ENCODE peak calls at places on chromosome 6, in seven cellular contexts. One of them, this sample, is unnamed.

GRCh38 chr6:98834060-98835031 is at the start of gene POU3F2:
- DNase-seq in naive thymus-derived CD4-positive, alpha-beta T cell: peak
- DNase-seq in GM19239: peak
- DNase-seq in AG04450: peak
- DNase-seq in activated T-helper 1 cell treated with anti-CD3 and anti-CD28 coated beads, Interleukin-12 subunit alpha, Interleukin-12 subunit beta, Interleukin-2, Interleukin-4 antibody, amounts not matched to agents 30 ng/mL and 10 ng/mL and 1 ng/mL, durations not matched to agents 14 hours and 24 hours and 36 hours: peak
- DNase-seq in memory B cell: no peak
- DNase-seq in GDM1: no peak
- DNase-seq in this sample: peak

GRCh38 chr6:15956205-15957106 is 172.4 kb upstream of the MYLIP start:
- DNase-seq in naive thymus-derived CD4-positive, alpha-beta T cell: no peak
- DNase-seq in GM19239: no peak
- DNase-seq in AG04450: no peak
- DNase-seq in activated T-helper 1 cell treated with anti-CD3 and anti-CD28 coated beads, Interleukin-12 subunit alpha, Interleukin-12 subunit beta, Interleukin-2, Interleukin-4 antibody, amounts not matched to agents 30 ng/mL and 10 ng/mL and 1 ng/mL, durations not matched to agents 14 hours and 24 hours and 36 hours: no peak
- DNase-seq in memory B cell: no peak
- DNase-seq in GDM1: no peak
- DNase-seq in this sample: no peak

GRCh38 chr6:130779658-130780033 is 47.6 kb upstream of the SMLR1 start:
- DNase-seq in naive thymus-derived CD4-positive, alpha-beta T cell: no peak
- DNase-seq in GM19239: no peak
- DNase-seq in AG04450: no peak
- DNase-seq in activated T-helper 1 cell treated with anti-CD3 and anti-CD28 coated beads, Interleukin-12 subunit alpha, Interleukin-12 subunit beta, Interleukin-2, Interleukin-4 antibody, amounts not matched to agents 30 ng/mL and 10 ng/mL and 1 ng/mL, durations not matched to agents 14 hours and 24 hours and 36 hours: no peak
- DNase-seq in memory B cell: no peak
- DNase-seq in GDM1: no peak
- DNase-seq in this sample: no peak

GRCh38 chr6:139485742-139486475 is 111.5 kb upstream of the CITED2 start:
- DNase-seq in naive thymus-derived CD4-positive, alpha-beta T cell: no peak
- DNase-seq in GM19239: no peak
- DNase-seq in AG04450: no peak
- DNase-seq in activated T-helper 1 cell treated with anti-CD3 and anti-CD28 coated beads, Interleukin-12 subunit alpha, Interleukin-12 subunit beta, Interleukin-2, Interleukin-4 antibody, amounts not matched to agents 30 ng/mL and 10 ng/mL and 1 ng/mL, durations not matched to agents 14 hours and 24 hours and 36 hours: no peak
- DNase-seq in memory B cell: no peak
- DNase-seq in GDM1: no peak
- DNase-seq in this sample: no peak

GRCh38 chr6:31478186-31478950 is 19.6 kb upstream of the MICB start:
- DNase-seq in naive thymus-derived CD4-positive, alpha-beta T cell: no peak
- DNase-seq in GM19239: no peak
- DNase-seq in AG04450: no peak
- DNase-seq in activated T-helper 1 cell treated with anti-CD3 and anti-CD28 coated beads, Interleukin-12 subunit alpha, Interleukin-12 subunit beta, Interleukin-2, Interleukin-4 antibody, amounts not matched to agents 30 ng/mL and 10 ng/mL and 1 ng/mL, durations not matched to agents 14 hours and 24 hours and 36 hours: no peak
- DNase-seq in memory B cell: no peak
- DNase-seq in GDM1: no peak
- DNase-seq in this sample: no peak

GRCh38 chr6:139161817-139162284 is 27.0 kb downstream of the HECA start:
- DNase-seq in naive thymus-derived CD4-positive, alpha-beta T cell: peak
- DNase-seq in GM19239: peak
- DNase-seq in AG04450: no peak
- DNase-seq in activated T-helper 1 cell treated with anti-CD3 and anti-CD28 coated beads, Interleukin-12 subunit alpha, Interleukin-12 subunit beta, Interleukin-2, Interleukin-4 antibody, amounts not matched to agents 30 ng/mL and 10 ng/mL and 1 ng/mL, durations not matched to agents 14 hours and 24 hours and 36 hours: peak
- DNase-seq in memory B cell: peak
- DNase-seq in GDM1: no peak
- DNase-seq in this sample: peak

GRCh38 chr6:89369009-89369408 is 16.5 kb upstream of the UBE2J1 start:
- DNase-seq in naive thymus-derived CD4-positive, alpha-beta T cell: no peak
- DNase-seq in GM19239: no peak
- DNase-seq in AG04450: peak
- DNase-seq in activated T-helper 1 cell treated with anti-CD3 and anti-CD28 coated beads, Interleukin-12 subunit alpha, Interleukin-12 subunit beta, Interleukin-2, Interleukin-4 antibody, amounts not matched to agents 30 ng/mL and 10 ng/mL and 1 ng/mL, durations not matched to agents 14 hours and 24 hours and 36 hours: no peak
- DNase-seq in memory B cell: no peak
- DNase-seq in GDM1: no peak
- DNase-seq in this sample: no peak

GRCh38 chr6:46684771-46685170 is 2.9 kb upstream of the TDRD6 start:
- DNase-seq in naive thymus-derived CD4-positive, alpha-beta T cell: no peak
- DNase-seq in GM19239: no peak
- DNase-seq in AG04450: no peak
- DNase-seq in activated T-helper 1 cell treated with anti-CD3 and anti-CD28 coated beads, Interleukin-12 subunit alpha, Interleukin-12 subunit beta, Interleukin-2, Interleukin-4 antibody, amounts not matched to agents 30 ng/mL and 10 ng/mL and 1 ng/mL, durations not matched to agents 14 hours and 24 hours and 36 hours: no peak
- DNase-seq in memory B cell: no peak
- DNase-seq in GDM1: no peak
- DNase-seq in this sample: no peak

GRCh38 chr6:17584241-17584803 is 15.8 kb upstream of the FAM8A1 start:
- DNase-seq in naive thymus-derived CD4-positive, alpha-beta T cell: no peak
- DNase-seq in GM19239: peak
- DNase-seq in AG04450: peak
- DNase-seq in activated T-helper 1 cell treated with anti-CD3 and anti-CD28 coated beads, Interleukin-12 subunit alpha, Interleukin-12 subunit beta, Interleukin-2, Interleukin-4 antibody, amounts not matched to agents 30 ng/mL and 10 ng/mL and 1 ng/mL, durations not matched to agents 14 hours and 24 hours and 36 hours: no peak
- DNase-seq in memory B cell: no peak
- DNase-seq in GDM1: no peak
- DNase-seq in this sample: peak

GRCh38 chr6:117477988-117478852 is 4.3 kb upstream of the DCBLD1 start:
- DNase-seq in naive thymus-derived CD4-positive, alpha-beta T cell: no peak
- DNase-seq in GM19239: peak
- DNase-seq in AG04450: no peak
- DNase-seq in activated T-helper 1 cell treated with anti-CD3 and anti-CD28 coated beads, Interleukin-12 subunit alpha, Interleukin-12 subunit beta, Interleukin-2, Interleukin-4 antibody, amounts not matched to agents 30 ng/mL and 10 ng/mL and 1 ng/mL, durations not matched to agents 14 hours and 24 hours and 36 hours: no peak
- DNase-seq in memory B cell: no peak
- DNase-seq in GDM1: no peak
- DNase-seq in this sample: peak

GRCh38 chr6:20197251-20197650 is 15.0 kb downstream of the MBOAT1 start:
- DNase-seq in naive thymus-derived CD4-positive, alpha-beta T cell: no peak
- DNase-seq in GM19239: no peak
- DNase-seq in AG04450: no peak
- DNase-seq in activated T-helper 1 cell treated with anti-CD3 and anti-CD28 coated beads, Interleukin-12 subunit alpha, Interleukin-12 subunit beta, Interleukin-2, Interleukin-4 antibody, amounts not matched to agents 30 ng/mL and 10 ng/mL and 1 ng/mL, durations not matched to agents 14 hours and 24 hours and 36 hours: no peak
- DNase-seq in memory B cell: no peak
- DNase-seq in GDM1: no peak
- DNase-seq in this sample: no peak

GRCh38 chr6:28816909-28817807 is 106.6 kb downstream of the TRIM27 start:
- DNase-seq in naive thymus-derived CD4-positive, alpha-beta T cell: no peak
- DNase-seq in GM19239: peak
- DNase-seq in AG04450: peak
- DNase-seq in activated T-helper 1 cell treated with anti-CD3 and anti-CD28 coated beads, Interleukin-12 subunit alpha, Interleukin-12 subunit beta, Interleukin-2, Interleukin-4 antibody, amounts not matched to agents 30 ng/mL and 10 ng/mL and 1 ng/mL, durations not matched to agents 14 hours and 24 hours and 36 hours: no peak
- DNase-seq in memory B cell: no peak
- DNase-seq in GDM1: no peak
- DNase-seq in this sample: no peak

This sample was measured in Jurkat, Clone E6-1.